ENCODE peak calls at places on chromosome 1, in seven cellular contexts. Z is hypothalamus; R is stimulated activated CD8-positive, alpha-beta memory T cell treated with anti-CD3 and anti-CD28 coated beads, Interleukin-2, amount 100 ng/mL, for 1 hour; J is NCI-H1092 treated with DMSO at 0.1 percent for 48 hours; K is NCI-H2029 treated with DMSO at 0.1 percent for 48 hours; C is memory B cell; G is GM20000. P is an unnamed sample.

GRCh38 chr1:182795563-182796228 is 6.1 kb downstream of the NPL start:
- DNase-seq in Z (no peak), R (no peak), J (no peak), K (no peak), C (no peak), G (no peak), P (no peak)

GRCh38 chr1:29238601-29238964 is 2.3 kb downstream of the PTPRU start:
- DNase-seq in Z (no peak), R (no peak), J (no peak), K (no peak), C (no peak), G (no peak), P (no peak)

GRCh38 chr1:197065549-197065948 is 1.5 kb downstream of the F13B start:
- DNase-seq in Z (no peak), R (no peak), J (no peak), K (no peak), C (no peak), G (no peak), P (no peak)

GRCh38 chr1:3747903-3748302 is 4.3 kb upstream of the CCDC27 start:
- DNase-seq in Z (no peak), R (no peak), J (no peak), K (no peak), C (no peak), G (no peak), P (no peak)

GRCh38 chr1:213277036-213277435 is 226.0 kb downstream of the RPS6KC1 start:
- DNase-seq in Z (no peak), R (no peak), J (no peak), K (no peak), C (no peak), G (no peak), P (no peak)

GRCh38 chr1:64482720-64483119 is 12.8 kb downstream of the CACHD1 start:
- DNase-seq in Z (no peak), R (no peak), J (no peak), K (no peak), C (no peak), G (no peak), P (no peak)

GRCh38 chr1:42737986-42738677 is 1.9 kb downstream of the CLDN19 start:
- DNase-seq in Z (no peak), R (no peak), J (no peak), K (no peak), C (no peak), G (no peak), P (no peak)

GRCh38 chr1:88678405-88678804 is 5.7 kb upstream of the PKN2 start:
- DNase-seq in Z (no peak), R (no peak), J (no peak), K (no peak), C (no peak), G (no peak), P (no peak)

GRCh38 chr1:114346480-114347029 is 164.4 kb downstream of the TRIM33 start:
- DNase-seq in Z (peak), R (peak), J (peak), K (peak), C (peak), G (peak), P (peak)

GRCh38 chr1:46448109-46448911 is 41.3 kb upstream of the DMBX1 start:
- DNase-seq in Z (no peak), R (no peak), J (no peak), K (no peak), C (no peak), G (no peak), P (no peak)

GRCh38 chr1:214386747-214387146 is 105.8 kb downstream of the SMYD2 start:
- DNase-seq in Z (no peak), R (no peak), J (no peak), K (no peak), C (no peak), G (no peak), P (no peak)

P was measured in activated naive CD4-positive, alpha-beta T cell.